ENCODE peak calls at places on chromosomes 5 and 9, in four cellular contexts. Q is PC-9, P is tibial nerve, E is aorta. L is an unnamed sample.

GRCh38 chr5:140018920-140019644 is 24.0 kb downstream of the NRG2 start:
- DNase-seq in P (no peak), Q (no peak), E (no peak), L (no peak)

GRCh38 chr5:446864-447263 is 3.9 kb downstream of the EXOC3 start:
- DNase-seq in P (no peak), Q (no peak), E (peak; percentile 23), L (peak; percentile 27)

GRCh38 chr5:110852053-110852452 is 113.2 kb downstream of the SLC25A46 start:
- DNase-seq in Q (no peak), P (no peak), E (no peak), L (no peak)

GRCh38 chr9:106962615-106963363 is 99.8 kb downstream of the ZNF462 start:
- DNase-seq in E (no peak), Q (no peak), P (no peak), L (no peak)

GRCh38 chr9:27817747-27818146 is 244.5 kb upstream of the C9orf72 start:
- DNase-seq in P (no peak), E (no peak), Q (no peak), L (no peak)

GRCh38 chr5:77568555-77568954 is 70.0 kb downstream of the OTP start:
- DNase-seq in E (no peak), Q (no peak), P (no peak), L (no peak)

GRCh38 chr9:86126998-86127972 is 27.9 kb upstream of the GOLM1 start:
- DNase-seq in P (peak; percentile 23), Q (peak; percentile 99), E (peak; percentile 54), L (peak; percentile 51)

GRCh38 chr9:131330814-131331600 is 41.5 kb downstream of the PLPP7 start:
- DNase-seq in Q (no peak), E (no peak), P (no peak), L (no peak)

GRCh38 chr9:12975496-12975895 is 200.7 kb downstream of the LURAP1L start:
- DNase-seq in E (no peak), Q (no peak), P (no peak), L (no peak)

GRCh38 chr5:81268797-81269196 is 32.6 kb upstream of the ZCCHC9 start:
- DNase-seq in Q (peak; percentile 54), P (no peak), E (no peak), L (no peak)

GRCh38 chr9:91060520-91061343 is 259.1 kb downstream of the SYK start:
- DNase-seq in E (no peak), Q (peak; percentile 93), P (peak; percentile 90), L (peak; percentile 72)

GRCh38 chr5:117201016-117201415 is 626.4 kb upstream of the SEMA6A start:
- DNase-seq in Q (no peak), P (no peak), E (no peak), L (no peak)

GRCh38 chr5:174246743-174247142 is 201.2 kb downstream of the NSG2 start:
- DNase-seq in E (no peak), Q (no peak), P (no peak), L (no peak)

GRCh38 chr5:30802961-30803705 is 390.4 kb upstream of the CDH6 start:
- DNase-seq in P (no peak), Q (no peak), E (no peak), L (no peak)

GRCh38 chr9:118283488-118283887 is 579.3 kb downstream of the TLR4 start:
- DNase-seq in Q (no peak), P (no peak), E (no peak), L (no peak)

GRCh38 chr9:115910899-115911298 is 242.7 kb upstream of the PAPPA start:
- DNase-seq in E (no peak), Q (no peak), P (no peak), L (no peak)

GRCh38 chr9:87716141-87716540 is 9.8 kb upstream of the CTSL start:
- DNase-seq in P (no peak), Q (no peak), E (no peak), L (no peak)

GRCh38 chr5:57468481-57469165 is 14.0 kb downstream of the ACTBL2 start:
- DNase-seq in Q (peak; percentile 53), P (no peak), E (no peak), L (no peak)

GRCh38 chr9:22043928-22044327 is 34.8 kb upstream of the CDKN2B start:
- DNase-seq in E (no peak), P (no peak), Q (no peak), L (no peak)

GRCh38 chr9:22040760-22041159 is 31.7 kb upstream of the CDKN2B start:
- DNase-seq in E (no peak), P (no peak), Q (peak; percentile 38), L (peak; percentile 62)

GRCh38 chr9:22039258-22039657 is 30.2 kb upstream of the CDKN2B start:
- DNase-seq in E (no peak), Q (no peak), P (no peak), L (no peak)

GRCh38 chr9:22041792-22042191 is 32.7 kb upstream of the CDKN2B start:
- DNase-seq in E (no peak), P (no peak), Q (peak; percentile 94), L (no peak)

GRCh38 chr9:22041329-22041728 is 32.2 kb upstream of the CDKN2B start:
- DNase-seq in P (no peak), Q (no peak), E (no peak), L (no peak)
- H3K27ac ChIP-seq in P (no peak overlapping the region), Q (peak overlapping the region; percentile 91), E (no peak overlapping the region), L (peak overlapping the region; percentile 70)

GRCh38 chr9:21510806-21511205 is 28.7 kb upstream of the IFNE start:
- DNase-seq in P (no peak), Q (no peak), E (no peak), L (no peak)
- H3K27ac ChIP-seq in P (no peak overlapping the region), Q (no peak overlapping the region), E (no peak overlapping the region), L (no peak overlapping the region)

DNA sequence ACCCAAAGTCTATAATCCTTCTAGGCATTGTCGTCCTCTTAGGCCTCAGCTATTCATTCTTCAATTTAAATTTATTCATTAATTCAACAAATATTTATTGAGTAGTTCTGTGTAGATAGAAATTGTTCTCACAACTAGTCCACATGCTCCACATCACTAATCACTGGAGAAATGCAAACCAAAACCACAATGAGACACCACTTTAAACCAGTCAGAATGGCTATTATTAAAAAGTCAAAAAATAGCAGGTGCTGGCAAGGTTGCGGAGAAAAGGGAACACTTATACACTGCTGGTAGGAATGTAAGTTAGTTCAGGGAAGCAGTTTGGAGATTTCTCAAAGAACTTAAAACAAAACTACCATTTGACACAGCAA is 51.1 kb upstream of the TNFSF15 start:
- DNase-seq in E (no peak), P (no peak), Q (no peak), L (no peak)
- H3K27ac ChIP-seq in E (no peak overlapping the region), P (no peak overlapping the region), Q (no peak overlapping the region), L (no peak overlapping the region)

DNA sequence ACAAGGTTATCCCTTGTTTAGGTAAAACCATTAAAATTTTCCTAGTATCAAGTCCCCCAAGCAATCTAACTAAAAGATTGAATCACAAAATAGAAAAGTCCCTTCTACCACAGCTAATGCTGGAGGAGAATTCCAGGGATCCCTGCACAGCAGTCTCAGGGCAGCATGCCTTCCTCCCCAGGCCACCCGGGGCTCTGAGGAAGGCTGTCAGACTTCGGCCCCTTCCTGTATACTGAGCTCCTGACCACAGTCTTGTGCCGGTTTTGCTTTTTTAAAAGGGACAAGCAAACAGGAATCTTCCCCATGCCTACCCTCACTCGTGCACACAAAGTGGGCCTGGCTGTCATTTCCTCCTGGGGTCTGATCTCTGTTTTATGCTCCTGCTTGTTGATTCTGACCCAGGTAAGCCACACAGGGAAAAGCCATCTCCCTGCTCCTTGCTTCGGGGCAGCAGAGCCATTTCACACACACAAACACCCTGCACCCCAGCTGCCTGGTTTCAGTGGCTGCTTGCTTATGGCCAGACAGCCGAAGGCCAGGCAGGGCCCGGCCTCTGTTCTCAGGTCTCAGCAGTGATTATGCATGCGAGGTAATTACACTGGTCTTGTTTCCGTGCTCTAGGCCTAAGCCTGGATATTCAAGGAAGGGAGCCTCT is 211.9 kb downstream of the NXNL2 start:
- DNase-seq in P (no peak), E (no peak), Q (no peak), L (peak; percentile 46)
- H3K27ac ChIP-seq in P (peak overlapping the region; percentile 1), E (no peak overlapping the region), Q (no peak overlapping the region), L (peak overlapping the region; percentile 32)

GRCh38 chr5:9483251-9483650 is 62.6 kb downstream of the SEMA5A start:
- DNase-seq in E (no peak), P (no peak), Q (no peak), L (peak; percentile 78)
- H3K27ac ChIP-seq in E (no peak overlapping the region), P (no peak overlapping the region), Q (no peak overlapping the region), L (peak overlapping the region; percentile 85)

GRCh38 chr5:150161242-150162141 is 5.1 kb upstream of the CDX1 start:
- DNase-seq in P (peak; percentile 91), Q (peak; percentile 51), E (peak; percentile 91), L (peak; percentile 90)
- H3K27ac ChIP-seq in P (peak overlapping the region; percentile 97), Q (no peak overlapping the region), E (no peak overlapping the region), L (no peak overlapping the region)

GRCh38 chr9:94984891-94985476 is 258.5 kb downstream of the AOPEP start:
- DNase-seq in E (no peak), P (no peak), Q (no peak), L (no peak)

GRCh38 chr9:94982211-94982610 is 255.7 kb downstream of the AOPEP start:
- DNase-seq in E (no peak), P (no peak), Q (no peak), L (no peak)

GRCh38 chr9:94983552-94983951 is 257.1 kb downstream of the AOPEP start:
- DNase-seq in Q (no peak), E (no peak), P (no peak), L (no peak)

GRCh38 chr9:94987731-94988130 is 261.2 kb downstream of the AOPEP start:
- DNase-seq in P (no peak), Q (no peak), E (no peak), L (no peak)

GRCh38 chr9:94985649-94986048 is 259.1 kb downstream of the AOPEP start:
- DNase-seq in Q (no peak), P (no peak), E (no peak), L (no peak)
- H3K27ac ChIP-seq in Q (no peak overlapping the region), P (no peak overlapping the region), E (no peak overlapping the region), L (no peak overlapping the region)

GRCh38 chr5:130992095-130992494 is 173.0 kb downstream of the HINT1 start:
- DNase-seq in E (no peak), P (no peak), Q (no peak), L (peak; percentile 84)
- H3K27ac ChIP-seq in E (no peak overlapping the region), P (no peak overlapping the region), Q (no peak overlapping the region), L (peak overlapping the region; percentile 62)

GRCh38 chr5:114362977-114363721 is 1.3 kb downstream of the KCNN2 start:
- DNase-seq in P (no peak), E (peak; percentile 35), Q (no peak), L (no peak)
- H3K27ac ChIP-seq in P (no peak overlapping the region), E (no peak overlapping the region), Q (no peak overlapping the region), L (no peak overlapping the region)